ENCODE peak calls at places on chromosomes 13 and 19, in nine cellular contexts. W is HCT116; B is NCI-H748 treated with DMSO at 0.1 percent for 48 hours; P is putamen; U is effector CD4-positive, alpha-beta T cell; S is pons; R is A549; T is stimulated activated CD8-positive, alpha-beta memory T cell treated with anti-CD3 and anti-CD28 coated beads, Interleukin-7, amount 100 ng/mL, for 1 hour; Y is HS-27A. C is an unnamed sample.

GRCh38 chr19:11422163-11423068 is 3.3 kb upstream of the RGL3 start:
- DNase-seq in W (no peak), T (no peak), B (no peak), U (peak; percentile 32), Y (peak; percentile 14), P (no peak), S (peak; percentile 25), R (peak; percentile 60), C (peak; percentile 32)

GRCh38 chr19:1172353-1173159 is 1.5 kb downstream of the SBNO2 start:
- DNase-seq in Y (no peak), U (no peak), R (no peak), P (no peak), T (no peak), B (no peak), W (no peak), S (peak; percentile 32), C (no peak)

GRCh38 chr13:80121038-80121437 is 219.9 kb downstream of the SPRY2 start:
- DNase-seq in R (no peak), S (no peak), B (no peak), U (no peak), P (no peak), T (no peak), W (no peak), Y (no peak), C (no peak)

GRCh38 chr19:44993526-44993925 is 7.7 kb upstream of the RELB start:
- DNase-seq in R (no peak), T (no peak), U (no peak), W (no peak), Y (no peak), B (no peak), S (no peak), P (no peak), C (no peak)

GRCh38 chr13:113343692-113343968 is 20.3 kb downstream of the GRTP1 start:
- DNase-seq in U (no peak), W (no peak), Y (no peak), B (no peak), R (no peak), S (no peak), P (no peak), T (no peak), C (no peak)

GRCh38 chr19:5302396-5302795 is 38.2 kb downstream of the PTPRS start:
- DNase-seq in S (no peak), T (no peak), Y (no peak), R (no peak), U (no peak), W (no peak), B (no peak), P (no peak), C (no peak)

GRCh38 chr19:15469513-15470297 is 5.4 kb upstream of the RASAL3 start:
- DNase-seq in P (no peak), S (no peak), W (no peak), T (no peak), Y (no peak), B (no peak), U (no peak), R (no peak), C (no peak)

GRCh38 chr13:97434417-97435296 is 688 bp downstream of the RAP2A start:
- DNase-seq in U (peak; percentile 27), P (peak; percentile 26), B (no peak), W (no peak), Y (no peak), T (peak; percentile 14), R (no peak), S (peak; percentile 53), C (no peak)

GRCh38 chr19:3398114-3398899 is 31.9 kb downstream of the NFIC start:
- DNase-seq in T (no peak), S (peak; percentile 94), U (no peak), P (peak; percentile 90), R (no peak), B (no peak), W (no peak), Y (no peak), C (no peak)

GRCh38 chr13:22596157-22596863 is 584.5 kb upstream of the SGCG start:
- DNase-seq in P (no peak), B (no peak), R (no peak), U (no peak), S (no peak), Y (no peak), T (no peak), W (no peak), C (no peak)

GRCh38 chr19:41264581-41265375 is 606 bp downstream of the HNRNPUL1 start:
- DNase-seq in W (no peak), P (peak; percentile 15), B (peak; percentile 25), T (peak; percentile 10), S (no peak), U (peak; percentile 33), Y (peak; percentile 59), R (peak; percentile 82), C (peak; percentile 33)

GRCh38 chr19:11141937-11142527 is 13.6 kb downstream of the SPC24 start:
- DNase-seq in S (no peak), T (no peak), Y (no peak), R (no peak), P (no peak), W (no peak), B (no peak), U (no peak), C (no peak)

GRCh38 chr19:53879145-53880037 is 2.6 kb upstream of the PRKCG start:
- DNase-seq in T (peak; percentile 66), Y (peak; percentile 86), U (peak; percentile 59), B (peak; percentile 92), R (peak; percentile 93), W (no peak), P (peak; percentile 89), S (peak; percentile 85), C (peak; percentile 59)

GRCh38 chr13:22432690-22433089 is 748.1 kb upstream of the SGCG start:
- DNase-seq in W (no peak), S (no peak), U (no peak), B (no peak), R (no peak), Y (no peak), P (no peak), T (no peak), C (no peak)

GRCh38 chr19:49327878-49328544 is 3.0 kb upstream of the SLC6A16 start:
- DNase-seq in U (peak; percentile 26), R (peak; percentile 56), Y (peak; percentile 22), T (no peak), B (no peak), S (no peak), W (peak; percentile 19), P (no peak), C (no peak)

GRCh38 chr19:46716013-46716671 is 772 bp downstream of the PRKD2 start:
- DNase-seq in Y (no peak), W (no peak), R (peak; percentile 63), S (no peak), T (no peak), U (no peak), B (no peak), P (no peak), C (no peak)

GRCh38 chr13:26236306-26236705 is 14.2 kb upstream of the RNF6 start:
- DNase-seq in Y (no peak), T (no peak), R (no peak), S (no peak), P (no peak), W (no peak), B (no peak), U (no peak), C (no peak)

GRCh38 chr13:27006519-27007161 is 165.0 kb downstream of the USP12 start:
- DNase-seq in T (no peak), U (no peak), W (peak; percentile 12), P (peak; percentile 66), S (peak; percentile 53), Y (no peak), R (no peak), B (peak; percentile 95), C (no peak)

GRCh38 chr19:56132316-56132822 is 8.7 kb upstream of the ZNF444 start:
- DNase-seq in B (no peak), Y (no peak), U (no peak), R (no peak), T (no peak), W (no peak), S (no peak), P (no peak), C (no peak)

GRCh38 chr19:36032251-36033104 is at the start of gene CLIP3:
- DNase-seq in Y (no peak), P (peak; percentile 82), B (peak; percentile 64), U (no peak), T (no peak), R (no peak), S (peak; percentile 71), W (no peak), C (no peak)

GRCh38 chr13:97356592-97356991 is 77.4 kb upstream of the RAP2A start:
- DNase-seq in R (no peak), P (no peak), B (no peak), U (no peak), W (no peak), T (no peak), S (no peak), Y (no peak), C (no peak)

GRCh38 chr19:7778081-7778480 is 15.0 kb downstream of the CLEC4M start:
- DNase-seq in U (no peak), Y (no peak), B (no peak), T (no peak), P (no peak), W (no peak), R (no peak), S (peak; percentile 4), C (no peak)

GRCh38 chr13:99432637-99433542 is 68.4 kb upstream of the TM9SF2 start:
- DNase-seq in B (no peak), Y (no peak), P (peak; percentile 25), T (peak; percentile 54), U (peak; percentile 80), W (peak; percentile 36), R (peak; percentile 60), S (peak; percentile 53), C (peak; percentile 52)

GRCh38 chr19:17333611-17334413 is 843 bp downstream of the ANO8 start:
- DNase-seq in R (peak; percentile 38), Y (no peak), T (peak; percentile 44), P (no peak), W (peak; percentile 71), B (no peak), U (peak; percentile 56), S (no peak), C (peak; percentile 59)

GRCh38 chr13:99860736-99861135 is 110.8 kb downstream of the ZIC5 start:
- DNase-seq in U (no peak), B (no peak), W (no peak), S (no peak), P (no peak), T (no peak), R (no peak), Y (no peak), C (no peak)

GRCh38 chr19:33377586-33378475 is 4.3 kb downstream of the CEBPG start:
- DNase-seq in R (no peak), W (no peak), P (no peak), U (no peak), S (no peak), Y (no peak), T (no peak), B (no peak), C (no peak)

GRCh38 chr19:18531485-18531884 is 9.6 kb upstream of the ELL start:
- DNase-seq in P (no peak), Y (no peak), U (no peak), B (no peak), R (no peak), S (no peak), W (no peak), T (no peak), C (no peak)

C was measured in activated CD4-positive, CD25-positive, alpha-beta regulatory T cell.